ENCODE peak calls at places on chromosomes 4 and X, in four cellular contexts. E, Z, G and N are unnamed samples.

GRCh38 chrX:110750526-110751189 is 45.0 kb downstream of the CHRDL1 start:
- DNase-seq in E (no peak), G (no peak), Z (no peak), N (no peak)

GRCh38 chrX:103329991-103330390 is at the start of gene TCEAL7:
- DNase-seq in G (peak; percentile 46), E (no peak), Z (no peak), N (no peak)

GRCh38 chrX:132652871-132653270 is 164.0 kb upstream of the MBNL3 start:
- DNase-seq in Z (no peak), E (no peak), G (no peak), N (no peak)

GRCh38 chrX:10197597-10198210 is 40.9 kb downstream of the CLCN4 start:
- DNase-seq in Z (no peak), E (no peak), G (no peak), N (no peak)

GRCh38 chr4:137310593-137311490 is 221.5 kb downstream of the PCDH18 start:
- DNase-seq in Z (no peak), E (no peak), G (peak; percentile 91), N (no peak)

GRCh38 chr4:61173799-61174198 is 26.3 kb upstream of the ADGRL3 start:
- DNase-seq in E (no peak), G (peak; percentile 1), Z (no peak), N (no peak)

GRCh38 chr4:150302553-150302952 is 224.3 kb downstream of the DCLK2 start:
- DNase-seq in E (peak; percentile 63), G (peak; percentile 98), Z (peak; percentile 28), N (peak; percentile 91)

GRCh38 chrX:26387906-26388305 is 171.9 kb downstream of the MAGEB5 start:
- DNase-seq in E (no peak), G (no peak), Z (no peak), N (no peak)

GRCh38 chr4:40409835-40410234 is 74.7 kb downstream of the CHRNA9 start:
- DNase-seq in G (peak; percentile 38), Z (no peak), E (no peak), N (no peak)

GRCh38 chr4:54016504-54016903 is 47.9 kb downstream of the CHIC2 start:
- DNase-seq in Z (no peak), G (no peak), E (no peak), N (no peak)

GRCh38 chr4:86451560-86452322 is 91.9 kb upstream of the MAPK10 start:
- DNase-seq in Z (no peak), E (no peak), G (peak; percentile 30), N (no peak)

GRCh38 chrX:1385251-1385794 is 6.6 kb downstream of the SLC25A6 start:
- DNase-seq in G (no peak), Z (no peak), E (no peak), N (no peak)

GRCh38 chr4:7045961-7046921 is 3.1 kb downstream of the TADA2B start:
- DNase-seq in E (no peak), G (no peak), Z (no peak), N (no peak)

DNA sequence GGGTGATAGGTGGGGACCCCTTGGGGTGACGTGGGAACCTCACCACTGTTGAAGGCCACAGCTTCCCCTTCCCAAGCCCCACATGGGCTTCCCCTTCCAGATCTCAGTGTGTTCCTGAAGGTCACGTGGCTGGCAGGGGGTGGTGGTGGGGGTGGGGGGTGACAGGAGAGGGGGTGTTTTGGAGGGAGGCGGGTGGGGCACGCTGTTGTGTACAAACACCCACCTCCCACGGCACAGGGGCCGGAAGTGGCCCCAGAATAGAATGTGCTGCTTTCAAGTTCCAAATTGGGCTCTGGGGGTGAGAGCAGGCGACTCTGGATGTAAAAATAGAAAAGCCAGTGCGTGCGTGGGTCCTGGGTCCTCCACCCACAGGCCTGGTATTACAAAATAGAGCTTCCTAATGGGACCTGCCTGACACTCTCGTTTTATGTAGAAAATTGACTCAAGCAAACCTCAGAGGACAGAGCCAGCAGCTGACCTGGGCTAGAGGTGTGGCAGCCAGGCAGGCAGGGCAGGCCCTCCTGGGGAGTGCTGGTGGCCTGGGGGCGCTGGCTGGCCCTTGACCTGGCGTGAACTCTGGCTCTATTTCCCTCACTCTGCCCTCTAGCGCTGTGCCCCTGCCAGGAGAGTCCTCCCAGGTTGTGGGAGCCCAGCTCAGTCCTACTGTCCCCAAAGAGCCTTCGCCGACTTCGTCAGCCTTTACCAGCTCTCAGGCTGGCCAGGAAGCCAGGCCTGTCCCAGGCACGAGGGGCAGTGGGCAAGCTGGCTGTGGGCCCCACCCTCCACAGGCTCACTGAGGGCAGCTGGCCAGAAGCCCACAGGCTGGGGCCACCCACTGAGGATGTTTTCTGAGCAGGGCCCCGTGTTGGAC is 5.4 kb upstream of the SH3BP2 start:
- DNase-seq in E (no peak), Z (no peak), G (no peak), N (no peak)
- H3K9me1 ChIP-seq in E (no peaks in the 10 kb centered on the region), Z (no peaks in the 10 kb centered on the region), G (no peaks in the 10 kb centered on the region), N (no peaks in the 10 kb centered on the region)

DNA sequence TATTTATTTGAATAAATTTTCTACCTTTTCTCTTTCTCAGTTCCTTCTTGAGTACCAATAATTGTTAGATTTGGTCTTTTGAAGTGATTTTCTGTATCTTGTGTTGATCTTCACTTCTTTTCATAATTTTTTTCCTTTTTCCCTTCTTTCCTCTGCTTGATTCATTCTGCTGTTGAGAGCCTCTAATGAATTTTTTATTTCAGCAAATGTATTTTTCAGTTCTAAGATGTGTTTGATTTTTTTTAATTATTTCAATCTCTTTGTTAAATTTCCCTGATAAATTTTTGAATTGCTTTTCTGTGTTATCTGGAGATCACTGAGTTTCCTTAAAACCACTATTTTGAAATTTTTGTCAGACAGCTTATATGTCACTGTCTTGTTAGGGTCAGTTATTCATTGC is 155.4 kb upstream of the IL15 start:
- DNase-seq in G (no peak), Z (no peak), E (no peak), N (no peak)
- H3K9me1 ChIP-seq in G (no peaks in the 10 kb centered on the region), Z (no peaks in the 10 kb centered on the region), E (no peaks in the 10 kb centered on the region), N (no peaks in the 10 kb centered on the region)

GRCh38 chr4:135838889-135839288 is 1637.3 kb upstream of the PABPC4L start:
- DNase-seq in E (no peak), G (peak; percentile 2), Z (no peak), N (peak; percentile 6)
- H3K9me1 ChIP-seq in E (no peaks in the 10 kb centered on the region), G (no peaks in the 10 kb centered on the region), Z (no peaks in the 10 kb centered on the region), N (no peaks in the 10 kb centered on the region)

GRCh38 chrX:95626748-95627147 is 1057.9 kb upstream of the DIAPH2 start:
- DNase-seq in G (no peak), E (no peak), Z (no peak), N (no peak)
- H3K9me1 ChIP-seq in G (no peaks in the 10 kb centered on the region), E (no peaks in the 10 kb centered on the region), Z (no peaks in the 10 kb centered on the region), N (no peaks in the 10 kb centered on the region)